ENCODE peak calls at places on chromosomes 1 and 21, in nine cellular contexts. C is dorsolateral prefrontal cortex; H is brain microvascular endothelial cell; I is K562; O is BJ; F is pancreas; W is HFF-Myc; P is CD8-positive, alpha-beta T cell; V is esophagus squamous epithelium. U is an unnamed sample.

GRCh38 chr1:79974659-79975058 is 968.1 kb upstream of the ADGRL4 start:
- DNase-seq in F (no peak), P (no peak), V (no peak), W (no peak), I (no peak), O (no peak), H (no peak), C (no peak), U (no peak)

GRCh38 chr21:45817345-45817744 is 164.2 kb upstream of the COL6A1 start:
- DNase-seq in O (no peak), P (no peak), I (no peak), W (no peak), H (no peak), C (no peak), V (no peak), F (no peak), U (no peak)

GRCh38 chr1:93587354-93587753 is 94.3 kb downstream of the BCAR3 start:
- DNase-seq in W (no peak), O (no peak), H (no peak), V (no peak), F (no peak), I (no peak), C (no peak), P (no peak), U (no peak)

GRCh38 chr1:153790996-153791855 is 16.0 kb downstream of the SLC27A3 start:
- DNase-seq in O (peak), F (peak), H (peak), C (peak), P (no peak), W (no peak), V (no peak), I (no peak), U (peak)

GRCh38 chr1:211638723-211639122 is 36.7 kb downstream of the NEK2 start:
- DNase-seq in H (no peak), V (no peak), W (no peak), F (no peak), I (no peak), C (no peak), P (no peak), O (no peak), U (no peak)

GRCh38 chr21:31283025-31283424 is 61.0 kb downstream of the TIAM1 start:
- DNase-seq in W (no peak), P (peak), I (no peak), H (no peak), V (no peak), C (no peak), O (no peak), F (no peak), U (no peak)

GRCh38 chr1:181503130-181503810 is 20.0 kb downstream of the CACNA1E start:
- DNase-seq in V (no peak), H (no peak), P (no peak), C (no peak), F (no peak), O (no peak), W (no peak), I (no peak), U (no peak)

GRCh38 chr1:205588691-205589445 is 42.9 kb downstream of the ELK4 start:
- DNase-seq in C (peak), F (no peak), O (no peak), W (no peak), P (no peak), H (peak), V (no peak), I (peak), U (no peak)

GRCh38 chr1:62746086-62746808 is 37.7 kb upstream of the ATG4C start:
- DNase-seq in I (peak), O (no peak), H (peak), W (peak), V (no peak), P (no peak), F (no peak), C (no peak), U (no peak)

GRCh38 chr1:3606779-3607702 is 4.3 kb downstream of the MEGF6 start:
- DNase-seq in P (no peak), O (no peak), C (no peak), V (no peak), I (no peak), H (no peak), W (no peak), F (no peak), U (no peak)

GRCh38 chr21:33245289-33245918 is 15.7 kb downstream of the IFNAR2 start:
- DNase-seq in F (no peak), I (no peak), V (no peak), O (no peak), C (no peak), H (no peak), W (no peak), P (no peak), U (no peak)

GRCh38 chr1:109947582-109948284 is 36.8 kb upstream of the AHCYL1 start:
- DNase-seq in F (no peak), C (no peak), P (no peak), H (no peak), W (no peak), O (no peak), I (no peak), V (no peak), U (no peak)

GRCh38 chr1:77220687-77221463 is 1.6 kb upstream of the PIGK start:
- DNase-seq in P (no peak), W (no peak), O (no peak), I (no peak), H (peak), C (no peak), V (no peak), F (no peak), U (no peak)

GRCh38 chr1:44808938-44809917 is 905 bp downstream of the BTBD19 start:
- DNase-seq in H (peak), C (no peak), F (peak), V (peak), O (no peak), P (peak), I (peak), W (no peak), U (peak)

GRCh38 chr1:175804556-175804955 is 61.2 kb upstream of the TNR start:
- DNase-seq in O (no peak), C (no peak), I (no peak), P (no peak), V (no peak), H (no peak), W (peak), F (no peak), U (no peak)

GRCh38 chr1:182196897-182197546 is 135.5 kb upstream of the ZNF648 start:
- DNase-seq in H (no peak), V (no peak), P (no peak), F (no peak), O (no peak), W (no peak), C (no peak), I (no peak), U (no peak)

GRCh38 chr1:55129194-55129728 is 85.9 kb downstream of the USP24 start:
- DNase-seq in O (no peak), I (no peak), H (peak), C (no peak), P (no peak), V (no peak), W (no peak), F (no peak), U (peak)

GRCh38 chr1:202703191-202703590 is 7.1 kb downstream of the SYT2 start:
- DNase-seq in I (no peak), C (no peak), V (no peak), H (no peak), W (no peak), P (no peak), O (no peak), F (no peak), U (no peak)

GRCh38 chr1:210416049-210416448 is 87.3 kb downstream of the HHAT start:
- DNase-seq in W (no peak), O (no peak), H (no peak), P (no peak), I (no peak), F (no peak), V (no peak), C (no peak), U (no peak)

GRCh38 chr1:27388337-27389005 is 4.0 kb upstream of the GPR3 start:
- DNase-seq in I (peak), H (no peak), V (no peak), P (peak), F (peak), W (no peak), O (no peak), C (peak), U (no peak)

GRCh38 chr1:226635456-226635941 is 86.9 kb downstream of the STUM start:
- DNase-seq in O (no peak), F (peak), W (no peak), C (no peak), H (no peak), I (no peak), V (no peak), P (peak), U (no peak)

GRCh38 chr1:41341756-41342562 is 19.3 kb upstream of the FOXO6 start:
- DNase-seq in V (no peak), I (no peak), F (peak), P (no peak), O (no peak), W (no peak), C (no peak), H (no peak), U (no peak)

GRCh38 chr1:55869050-55869449 is 653.9 kb upstream of the USP24 start:
- DNase-seq in I (no peak), W (no peak), C (no peak), F (peak), O (no peak), P (no peak), H (peak), V (no peak), U (no peak)

GRCh38 chr1:235320521-235321179 is 7.3 kb downstream of the ARID4B start:
- DNase-seq in P (no peak), V (no peak), F (no peak), H (no peak), O (no peak), I (no peak), C (no peak), W (no peak), U (no peak)

GRCh38 chr1:92899780-92900179 is 61.5 kb downstream of the DIPK1A start:
- DNase-seq in F (no peak), O (no peak), H (no peak), V (no peak), I (no peak), C (no peak), P (no peak), W (no peak), U (no peak)

GRCh38 chr21:44051462-44051941 is 39.4 kb downstream of the TRAPPC10 start:
- DNase-seq in F (no peak), O (no peak), V (no peak), H (peak), P (peak), W (no peak), I (no peak), C (peak), U (no peak)

GRCh38 chr1:182702826-182703524 is 18.6 kb upstream of the RGS8 start:
- DNase-seq in C (no peak), H (no peak), W (no peak), O (no peak), F (no peak), V (no peak), P (no peak), I (no peak), U (no peak)

GRCh38 chr1:33175865-33176264 is 6.0 kb downstream of the TRIM62 start:
- DNase-seq in F (no peak), W (no peak), P (no peak), H (no peak), I (no peak), O (no peak), V (no peak), C (no peak), U (no peak)

GRCh38 chr1:187621961-187622360 is 793.2 kb downstream of the PLA2G4A start:
- DNase-seq in O (no peak), W (no peak), I (no peak), F (no peak), P (no peak), H (no peak), V (no peak), C (no peak), U (no peak)

GRCh38 chr1:42240964-42241755 is 76.6 kb upstream of the GUCA2A start:
- DNase-seq in I (no peak), C (no peak), H (peak), F (no peak), W (no peak), O (no peak), V (no peak), P (no peak), U (no peak)

GRCh38 chr1:107486365-107486764 is 345.5 kb downstream of the NTNG1 start:
- DNase-seq in I (no peak), C (no peak), W (no peak), O (no peak), F (no peak), V (no peak), P (no peak), H (no peak), U (no peak)

GRCh38 chr1:78441921-78442320 is 48.9 kb upstream of the PTGFR start:
- DNase-seq in I (no peak), O (peak), H (peak), C (no peak), W (no peak), V (no peak), P (no peak), F (no peak), U (no peak)

GRCh38 chr1:199861020-199861795 is 166.3 kb upstream of the NR5A2 start:
- DNase-seq in V (no peak), H (no peak), I (no peak), F (no peak), O (no peak), W (no peak), C (no peak), P (no peak), U (no peak)

GRCh38 chr1:159076438-159076752 is 171 bp downstream of the AIM2 start:
- DNase-seq in C (no peak), V (no peak), W (no peak), P (no peak), F (no peak), I (no peak), H (no peak), O (no peak), U (no peak)

GRCh38 chr1:92310185-92310597 is 11.3 kb downstream of the RPAP2 start:
- DNase-seq in O (no peak), P (no peak), V (no peak), H (no peak), F (no peak), C (no peak), W (no peak), I (peak), U (no peak)

GRCh38 chr21:37423103-37423502 is 56.5 kb downstream of the DYRK1A start:
- DNase-seq in F (no peak), H (no peak), C (no peak), O (no peak), V (no peak), I (no peak), W (no peak), P (no peak), U (no peak)

DNA sequence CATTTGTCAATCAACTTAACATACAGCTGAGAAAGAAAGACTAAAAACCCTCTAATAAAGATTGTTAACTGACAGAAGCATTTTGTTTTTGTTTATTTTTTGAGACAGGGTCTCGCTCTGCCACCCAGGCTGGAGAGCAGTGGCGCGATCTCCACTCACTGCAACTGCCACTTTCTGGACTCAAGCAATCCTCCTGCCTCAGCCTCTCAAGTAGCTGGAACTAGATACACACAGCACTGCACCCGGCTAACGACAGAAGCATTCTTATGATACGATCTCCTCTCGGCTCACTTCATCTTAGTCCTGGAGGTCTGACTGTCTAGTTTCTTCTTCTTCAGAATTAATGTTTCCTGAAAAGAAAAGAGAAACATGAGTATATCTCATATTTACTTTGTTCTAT is 23.5 kb downstream of the RSPH1 start:
- DNase-seq in P (no peak), I (no peak), H (no peak), F (no peak), O (no peak), C (peak), W (no peak), V (no peak), U (no peak)
- H3K4me3 ChIP-seq in P (no peak), I (no peak), H (no peak), F (no peak), O (no peak), C (no peak), W (no peak), V (no peak), U (no peak)

GRCh38 chr1:230641346-230641745 is 935 bp upstream of the COG2 start:
- DNase-seq in I (no peak), C (no peak), F (no peak), W (no peak), O (no peak), P (no peak), V (no peak), H (peak), U (no peak)

GRCh38 chr1:230641900-230642262 is 400 bp upstream of the COG2 start:
- DNase-seq in C (peak), O (no peak), V (no peak), W (no peak), F (peak), I (no peak), H (no peak), P (peak), U (no peak)

GRCh38 chr1:230642263-230642959 is at the start of gene COG2:
- DNase-seq in H (peak), C (peak), O (peak), I (peak), P (peak), W (peak), F (peak), V (peak), U (peak)

GRCh38 chr1:230646710-230647302 is 4.5 kb downstream of the COG2 start:
- DNase-seq in V (no peak), H (no peak), I (no peak), F (no peak), W (no peak), C (no peak), P (no peak), O (no peak), U (no peak)

GRCh38 chr1:230643887-230644286 is 1.6 kb downstream of the COG2 start:
- DNase-seq in F (no peak), H (peak), P (no peak), O (no peak), C (no peak), W (no peak), I (peak), V (no peak), U (peak)
- TF ChIP-seq CTCF in F (no peak), H (no peak), P (no peak), O (no peak), C (no peak), W (no peak), I (no peak), V (no peak), U (no peak)

DNA sequence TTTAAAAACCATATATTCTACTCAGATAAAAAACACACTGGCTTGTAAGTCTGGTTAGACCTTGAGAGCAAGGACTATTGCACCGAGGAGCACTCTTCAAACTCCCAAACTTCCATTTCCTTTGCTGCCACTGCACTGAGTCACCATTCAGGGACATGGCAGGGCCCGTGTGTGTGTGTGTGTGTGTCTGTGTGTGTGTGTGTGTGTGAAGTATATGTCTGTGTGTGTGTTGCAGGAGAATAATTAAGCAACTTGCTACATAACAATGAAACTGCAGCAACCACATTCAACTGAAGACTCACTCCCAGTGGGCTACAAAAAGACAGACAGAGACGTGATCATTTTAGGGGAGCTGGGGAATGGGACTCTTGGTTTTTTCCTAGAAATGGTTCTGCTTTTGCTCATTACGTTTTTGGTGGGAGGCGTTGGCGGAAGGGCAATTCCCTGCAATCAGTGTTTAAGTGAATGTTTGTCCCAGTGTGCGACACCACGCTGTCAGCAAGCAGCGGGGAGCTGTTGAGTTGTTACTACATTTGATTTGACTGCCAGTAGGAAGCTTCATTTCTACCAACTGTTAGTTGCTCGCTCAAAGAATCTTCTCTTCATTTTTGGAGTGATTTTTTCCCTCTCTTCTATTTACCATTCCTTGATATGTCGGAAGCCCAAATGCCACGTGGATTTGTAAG is 36.2 kb downstream of the ESRRG start:
- DNase-seq in P (no peak), W (no peak), I (no peak), H (no peak), C (no peak), V (no peak), O (no peak), F (no peak), U (no peak)
- H3K4me3 ChIP-seq in P (no peak), W (no peak), I (no peak), H (no peak), C (peak), V (no peak), O (no peak), F (no peak), U (no peak)

DNA sequence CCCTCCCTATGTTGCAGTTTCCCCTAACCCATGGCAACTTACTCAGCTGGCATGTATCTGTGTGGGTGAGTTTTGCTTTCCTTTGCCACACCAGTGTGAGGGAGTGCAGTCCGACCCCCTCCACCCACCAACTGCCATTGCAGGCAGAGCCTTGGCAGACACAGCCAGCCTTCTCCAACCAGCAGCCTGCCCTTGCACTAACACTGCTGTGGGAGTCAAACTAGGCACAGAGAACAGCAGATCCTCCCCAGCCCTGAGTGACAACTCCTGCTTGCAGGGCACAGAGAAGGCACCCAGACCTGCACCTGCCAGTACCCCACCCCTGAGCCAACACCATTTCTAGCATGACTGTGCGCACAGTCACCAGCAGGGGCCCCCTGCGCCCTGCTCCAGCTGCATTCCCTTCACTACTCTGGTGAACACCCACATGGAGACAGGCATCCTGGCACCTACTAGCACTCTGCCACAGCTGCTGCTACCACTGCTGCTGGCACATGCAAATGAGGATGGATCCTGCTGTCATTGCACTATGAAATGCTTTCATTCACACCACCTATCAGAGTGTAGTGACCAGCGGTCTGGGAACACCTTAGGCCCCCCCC is 98.4 kb downstream of the MAGI3 start:
- DNase-seq in V (no peak), W (no peak), F (peak), I (no peak), H (no peak), C (no peak), O (no peak), P (no peak), U (no peak)
- TF ChIP-seq CTCF in V (no peak), W (peak), F (no peak), I (no peak), H (peak), C (no peak), O (peak), P (no peak), U (no peak)

GRCh38 chr1:212908971-212909370 is 41.4 kb upstream of the VASH2 start:
- DNase-seq in I (no peak), P (no peak), H (no peak), O (no peak), C (no peak), V (no peak), W (no peak), F (no peak), U (no peak)
- H3K4me3 ChIP-seq in I (no peak), P (no peak), H (no peak), O (no peak), C (no peak), V (no peak), W (no peak), F (no peak), U (no peak)

U was measured in AG04449.